ENCODE peak calls at places on chromosomes 4 and X, in seven cellular contexts. P is neural progenitor cell, B is right atrium auricular region, I is fibroblast of lung, L is thyroid gland, E is left ventricle myocardium inferior, R is AG04450. X is an unnamed sample.

GRCh38 chr4:158129649-158130048 is 43.2 kb downstream of the GASK1B start:
- DNase-seq in B (no peak), R (no peak), I (no peak), P (no peak), L (no peak), E (no peak), X (no peak)

GRCh38 chr4:173410106-173410505 is 11.2 kb upstream of the SCRG1 start:
- DNase-seq in R (no peak), B (no peak), L (no peak), P (no peak), E (no peak), I (no peak), X (no peak)

GRCh38 chrX:13028871-13029336 is 15.5 kb downstream of the FAM9C start:
- DNase-seq in P (no peak), I (no peak), E (no peak), R (no peak), L (no peak), B (no peak), X (no peak)

GRCh38 chr4:147826288-147826646 is 94.4 kb downstream of the ARHGAP10 start:
- DNase-seq in I (no peak), P (no peak), B (no peak), E (no peak), L (no peak), R (no peak), X (no peak)

GRCh38 chr4:113616443-113616842 is 145.1 kb downstream of the CAMK2D start:
- DNase-seq in P (no peak), E (no peak), B (no peak), R (no peak), I (no peak), L (no peak), X (no peak)

GRCh38 chrX:38861489-38861888 is 60.2 kb downstream of the MID1IP1 start:
- DNase-seq in E (no peak), R (no peak), L (no peak), P (no peak), B (no peak), I (peak), X (no peak)

GRCh38 chrX:15744181-15744867 is 6.3 kb downstream of the CA5B start:
- DNase-seq in E (no peak), L (peak), P (no peak), R (no peak), B (no peak), I (no peak), X (no peak)

GRCh38 chr4:15198070-15198727 is 195.9 kb downstream of the CPEB2 start:
- DNase-seq in R (no peak), E (peak), L (no peak), I (peak), P (no peak), B (no peak), X (no peak)

GRCh38 chrX:68443155-68443868 is 10.0 kb upstream of the OPHN1 start:
- DNase-seq in R (no peak), E (peak), B (no peak), P (no peak), I (no peak), L (peak), X (no peak)

GRCh38 chrX:9340619-9341304 is 124.1 kb upstream of the TBL1X start:
- DNase-seq in P (peak), B (no peak), E (peak), I (peak), L (peak), R (no peak), X (no peak)

GRCh38 chrX:56314334-56314733 is 82.2 kb downstream of the KLF8 start:
- DNase-seq in E (no peak), B (no peak), I (no peak), L (no peak), R (no peak), P (no peak), X (no peak)

GRCh38 chr4:4810778-4811177 is 48.7 kb upstream of the MSX1 start:
- DNase-seq in P (no peak), E (no peak), B (no peak), L (no peak), R (no peak), I (no peak), X (no peak)

GRCh38 chr4:152640058-152640921 is 39.5 kb downstream of the TMEM154 start:
- DNase-seq in L (no peak), R (no peak), I (peak), P (peak), B (no peak), E (no peak), X (no peak)

GRCh38 chrX:68681443-68681941 is 34.0 kb downstream of the STARD8 start:
- DNase-seq in E (no peak), R (no peak), B (no peak), I (peak), P (no peak), L (no peak), X (no peak)

GRCh38 chr4:123955167-123955824 is 558.7 kb downstream of the SPRY1 start:
- DNase-seq in P (no peak), I (no peak), L (peak), E (no peak), R (no peak), B (no peak), X (no peak)

GRCh38 chr4:11428701-11429571 is at the start of gene HS3ST1:
- DNase-seq in I (peak), L (peak), R (no peak), E (peak), P (peak), B (peak), X (peak)

GRCh38 chr4:67035501-67035900 is 509.8 kb downstream of the CENPC start:
- DNase-seq in B (no peak), I (no peak), L (no peak), E (no peak), R (no peak), P (no peak), X (no peak)

GRCh38 chr4:158020175-158020574 is 152.7 kb downstream of the GASK1B start:
- DNase-seq in L (no peak), R (peak), B (no peak), P (no peak), I (peak), E (no peak), X (no peak)

GRCh38 chrX:13552892-13553291 is 16.5 kb upstream of the EGFL6 start:
- DNase-seq in R (no peak), E (no peak), B (no peak), P (no peak), L (no peak), I (no peak), X (no peak)

GRCh38 chrX:31420302-31420701 is 348.5 kb upstream of the FTHL17 start:
- DNase-seq in I (no peak), E (no peak), R (no peak), P (no peak), L (no peak), B (no peak), X (no peak)

GRCh38 chr4:184648220-184649025 is 824 bp downstream of the CASP3 start:
- DNase-seq in L (peak), B (peak), E (peak), I (peak), R (no peak), P (peak), X (peak)

GRCh38 chr4:54940996-54941395 is 184.4 kb downstream of the KDR start:
- DNase-seq in E (no peak), B (no peak), L (no peak), P (no peak), R (no peak), I (no peak), X (no peak)

GRCh38 chr4:11470709-11471441 is 42.2 kb upstream of the HS3ST1 start:
- DNase-seq in R (no peak), I (no peak), B (no peak), P (no peak), E (no peak), L (no peak), X (no peak)

GRCh38 chrX:115449742-115450141 is 111.2 kb upstream of the PLS3 start:
- DNase-seq in E (peak), P (no peak), R (no peak), B (peak), L (peak), I (peak), X (no peak)

GRCh38 chr4:82810171-82810570 is 11.6 kb upstream of the SCD5 start:
- DNase-seq in E (no peak), R (no peak), P (no peak), L (no peak), I (no peak), B (no peak), X (no peak)

GRCh38 chrX:110678591-110678990 is 117.0 kb downstream of the CHRDL1 start:
- DNase-seq in P (peak), L (no peak), I (no peak), E (no peak), B (no peak), R (no peak), X (no peak)

DNA sequence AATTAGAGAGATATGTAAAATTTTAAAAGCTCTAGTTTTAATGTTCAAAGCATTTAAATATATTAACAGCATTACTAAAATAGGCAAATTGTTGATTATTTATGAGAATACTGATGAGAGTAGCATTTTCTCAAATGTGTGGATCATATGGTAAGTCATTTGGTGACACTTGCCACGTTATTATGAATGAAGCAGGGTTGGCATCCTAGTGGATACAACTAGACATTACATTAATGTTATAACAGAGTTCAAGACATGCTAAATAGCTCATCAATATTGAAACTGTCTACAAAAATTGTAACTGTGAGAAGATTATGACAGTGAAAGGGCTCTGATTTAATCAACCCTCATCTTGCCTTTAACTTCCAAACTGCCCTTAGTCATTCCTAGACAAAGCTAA is 171.1 kb downstream of the PDGFC start:
- DNase-seq in P (no peak), L (no peak), E (no peak), B (no peak), R (no peak), I (no peak), X (no peak)
- TF ChIP-seq CTCF in P (peak), L (no peak), E (no peak), B (no peak), R (peak), I (no peak), X (no peak)

DNA sequence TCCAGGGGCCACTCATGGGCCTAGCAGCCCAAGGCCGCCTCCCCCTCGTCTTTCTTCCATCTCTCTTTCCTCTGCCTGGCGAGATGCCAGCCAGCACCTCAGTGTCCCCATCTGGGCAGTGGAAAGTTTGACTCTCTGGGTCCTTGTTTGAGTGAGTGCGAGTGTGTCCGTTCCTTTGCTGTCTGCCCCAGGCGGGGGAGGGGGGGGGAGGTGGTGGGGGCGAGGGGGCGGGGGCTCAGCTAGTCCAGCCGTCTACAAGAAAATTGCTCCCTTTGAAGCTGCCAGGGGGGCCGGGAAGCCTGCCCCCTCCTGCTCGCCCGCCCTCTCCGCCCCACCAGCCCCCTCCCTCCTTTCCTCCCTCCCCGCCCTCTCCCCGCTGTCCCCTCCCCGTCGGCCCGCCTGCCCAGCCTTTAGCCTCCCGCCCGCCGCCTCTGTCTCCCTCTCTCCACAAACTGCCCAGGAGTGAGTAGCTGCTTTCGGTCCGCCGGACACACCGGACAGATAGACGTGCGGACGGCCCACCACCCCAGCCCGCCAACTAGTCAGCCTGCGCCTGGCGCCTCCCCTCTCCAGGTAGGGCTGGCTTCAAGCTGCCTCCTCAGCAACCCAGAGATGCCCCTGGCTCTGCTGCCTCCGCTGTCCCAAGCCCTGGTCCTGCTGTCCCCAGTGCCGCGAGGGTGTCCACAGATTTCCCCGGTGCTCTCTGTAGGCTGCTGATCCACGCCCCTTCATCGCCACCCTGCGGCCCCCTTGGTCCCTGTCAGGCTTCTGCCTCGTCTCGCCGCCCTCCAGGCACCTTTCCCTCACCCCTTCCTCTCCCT is at the start of gene BGN:
- DNase-seq in P (peak), R (no peak), L (peak), E (peak), B (no peak), I (peak), X (no peak)
- H3K4me3 ChIP-seq in P (peak), R (peak), L (no peak), E (peak), B (peak), I (peak), X (peak)

DNA sequence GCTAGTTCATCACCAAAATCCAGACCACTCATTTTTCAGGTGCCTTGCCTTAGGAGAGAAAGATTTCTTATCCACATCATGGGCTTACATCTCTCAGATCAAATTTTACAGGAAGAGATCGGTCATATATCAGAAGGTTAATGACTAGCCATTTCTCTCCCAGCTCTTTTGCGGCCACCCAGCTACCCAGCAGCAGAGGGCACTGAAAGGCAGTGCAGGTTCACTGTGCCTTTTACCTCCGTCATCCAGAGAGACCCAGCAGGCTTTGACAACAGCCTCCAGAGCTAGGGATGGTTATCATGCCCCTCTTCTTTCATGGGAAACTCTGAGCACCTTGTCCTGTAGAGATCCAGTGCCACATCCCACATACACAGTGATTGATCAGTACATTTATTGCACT is 384.8 kb downstream of the AFF2 start:
- DNase-seq in I (no peak), R (no peak), E (no peak), P (no peak), B (no peak), L (no peak), X (no peak)
- TF ChIP-seq CTCF in I (no peak), R (no peak), E (no peak), P (peak), B (no peak), L (no peak), X (no peak)

DNA sequence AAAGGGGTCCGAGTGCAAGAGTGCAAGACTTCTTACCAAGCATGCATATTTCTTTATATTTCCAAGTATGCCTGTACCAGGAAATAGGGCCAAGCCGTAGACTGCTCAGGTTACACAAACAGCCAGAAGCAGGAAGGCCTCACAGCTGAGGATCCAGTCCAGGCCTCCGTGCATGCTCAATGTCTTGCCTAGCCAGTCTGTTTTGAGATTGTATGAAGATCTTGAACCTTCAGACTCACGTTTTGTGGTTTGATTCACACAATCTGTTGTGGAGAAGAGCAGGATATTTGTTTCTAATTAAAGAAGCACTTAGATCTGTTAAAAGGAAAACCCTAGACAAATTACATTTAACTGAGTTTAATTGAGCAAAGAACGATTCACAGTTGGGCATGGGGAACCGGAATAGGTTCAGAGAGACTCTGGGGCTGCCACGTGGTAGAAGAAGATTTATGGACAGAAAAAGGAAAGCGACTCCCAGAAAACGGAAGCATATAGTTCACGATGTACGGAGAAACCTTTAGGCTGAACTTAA is 1.2 kb downstream of the MGST2 start:
- DNase-seq in L (peak), E (no peak), B (no peak), I (peak), R (no peak), P (peak), X (no peak)
- H3K4me3 ChIP-seq in L (peak), E (peak), B (peak), I (peak), R (peak), P (no peak), X (peak)

GRCh38 chr4:77578145-77578544 is 27.5 kb upstream of the CXCL13 start:
- DNase-seq in L (no peak), R (no peak), B (no peak), I (no peak), P (peak), E (no peak), X (no peak)
- TF ChIP-seq CTCF in L (no peak), R (no peak), B (no peak), I (no peak), P (peak), E (no peak), X (no peak)

DNA sequence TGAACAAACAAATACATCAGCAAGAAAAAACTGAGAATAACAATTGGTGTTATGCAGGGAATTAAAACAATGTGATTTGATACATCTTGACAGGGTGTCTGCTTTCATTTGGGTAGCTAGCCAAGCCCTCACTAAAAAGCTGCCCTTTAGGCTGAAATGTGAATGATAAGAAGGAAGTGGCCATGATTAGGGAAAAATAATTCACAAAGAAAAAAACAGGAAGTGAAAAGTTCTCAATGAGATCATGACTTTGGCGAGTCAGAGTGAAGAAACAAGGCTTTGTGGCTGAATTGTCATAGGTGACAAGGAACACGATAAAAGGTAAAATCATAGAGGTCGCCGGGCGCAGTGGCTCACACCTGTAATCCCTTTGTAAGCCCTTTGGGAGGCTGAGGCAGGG is 675.7 kb upstream of the SLIT2 start:
- DNase-seq in L (no peak), P (no peak), B (no peak), I (no peak), E (no peak), R (no peak), X (no peak)
- H3K4me3 ChIP-seq in L (no peak), P (no peak), B (no peak), I (no peak), E (no peak), R (no peak), X (no peak)

DNA sequence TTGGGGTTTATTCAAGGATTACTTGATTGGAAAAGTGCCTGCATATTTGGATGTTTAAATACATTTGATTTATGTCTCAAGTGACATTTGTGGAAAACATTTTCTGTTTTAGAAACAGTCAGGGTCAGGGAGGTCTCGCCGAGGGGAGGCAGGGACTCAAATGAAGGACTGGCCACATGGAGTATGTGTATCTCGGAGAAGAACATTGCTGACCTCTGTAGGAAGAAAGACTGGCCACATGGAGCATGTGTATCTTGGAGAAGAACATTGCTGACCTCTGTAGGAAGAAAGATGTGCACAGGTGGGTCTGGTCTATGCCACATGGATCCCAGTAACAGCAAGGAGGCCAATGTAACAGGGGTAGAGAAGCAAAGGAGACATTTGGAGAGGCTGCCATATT is 233.6 kb downstream of the TRIML1 start:
- DNase-seq in R (no peak), E (no peak), I (peak), L (no peak), P (peak), B (no peak), X (no peak)
- TF ChIP-seq CTCF in R (peak), E (no peak), I (no peak), L (no peak), P (peak), B (no peak), X (peak)

GRCh38 chrX:19947612-19948011 is 43.2 kb downstream of the BCLAF3 start:
- DNase-seq in B (no peak), P (no peak), R (no peak), E (no peak), I (no peak), L (no peak), X (no peak)
- H3K4me3 ChIP-seq in B (no peak), P (no peak), R (no peak), E (no peak), I (no peak), L (no peak), X (no peak)

DNA sequence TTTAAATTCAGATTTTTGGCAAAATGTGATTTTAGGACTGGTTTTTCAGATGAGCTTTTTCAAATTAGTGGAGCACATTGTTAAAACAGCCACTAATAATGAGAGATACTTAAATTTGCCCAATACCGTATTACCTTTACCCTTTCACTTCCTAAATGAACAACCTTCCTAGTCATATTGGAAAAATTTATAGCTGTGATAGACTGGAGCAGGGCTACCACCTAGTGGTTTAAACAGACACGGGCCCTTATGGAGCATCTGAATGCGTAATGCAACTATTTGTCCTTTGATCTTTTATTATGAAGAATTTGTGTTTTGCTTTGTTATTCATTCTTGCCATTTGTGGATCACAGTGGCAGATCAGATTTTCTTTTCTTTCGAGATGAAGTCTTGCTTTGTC is 72.7 kb downstream of the KDM6A start:
- DNase-seq in L (no peak), R (no peak), I (no peak), P (no peak), E (no peak), B (no peak), X (no peak)
- TF ChIP-seq CTCF in L (no peak), R (peak), I (no peak), P (peak), E (peak), B (no peak), X (no peak)

DNA sequence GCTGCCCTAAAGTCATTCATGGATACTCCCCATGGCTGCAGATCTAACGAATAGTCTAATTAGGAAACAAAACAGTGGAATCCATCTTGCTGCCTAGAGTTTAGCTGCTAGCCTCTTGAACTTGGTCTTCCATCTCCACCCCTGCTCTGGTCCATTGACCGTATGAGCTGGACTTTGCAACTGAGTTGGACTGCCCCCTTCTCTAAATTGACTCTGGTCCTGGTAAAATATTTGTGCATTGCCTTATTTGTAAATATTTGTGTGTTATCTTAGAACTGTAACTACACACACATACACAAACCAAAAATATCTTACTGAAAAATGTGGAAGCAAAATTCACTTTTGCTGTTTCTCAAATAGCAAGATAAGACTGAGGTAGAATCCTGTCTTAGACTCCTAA is 181.3 kb downstream of the NWD2 start:
- DNase-seq in L (no peak), E (no peak), B (no peak), R (no peak), P (no peak), I (no peak), X (no peak)
- H3K4me3 ChIP-seq in L (no peak), E (no peak), B (no peak), R (no peak), P (no peak), I (no peak), X (no peak)

X was measured in esophagus muscularis mucosa.